ENCODE peak calls at places on chromosome 16, in four cellular contexts. O, M, Z and G are unnamed samples.

GRCh38 chr16:7209598-7209997 is 123.0 kb upstream of the RBFOX1 start:
- DNase-seq in M (no peak), O (no peak), Z (no peak), G (no peak)

GRCh38 chr16:88194397-88195020 is 188.2 kb upstream of the ZNF469 start:
- DNase-seq in M (no peak), Z (no peak), O (no peak), G (peak; percentile 46)

GRCh38 chr16:73173396-73173795 is 125.5 kb upstream of the ZFHX3 start:
- DNase-seq in O (peak; percentile 26), Z (no peak), M (no peak), G (no peak)

GRCh38 chr16:85204242-85205010 is 92.2 kb upstream of the CIBAR2 start:
- DNase-seq in O (no peak), M (no peak), Z (no peak), G (no peak)

GRCh38 chr16:70746708-70747424 is 54.1 kb downstream of the VAC14 start:
- DNase-seq in O (peak; percentile 50), M (no peak), Z (peak; percentile 10), G (peak; percentile 83)

GRCh38 chr16:17365591-17366298 is 105.0 kb downstream of the XYLT1 start:
- DNase-seq in O (no peak), Z (no peak), M (no peak), G (no peak)

GRCh38 chr16:56327929-56328258 is 97.5 kb downstream of the AMFR start:
- DNase-seq in Z (no peak), M (no peak), O (no peak), G (no peak)

GRCh38 chr16:1174477-1175357 is 21.8 kb downstream of the CACNA1H start:
- DNase-seq in O (no peak), M (no peak), Z (no peak), G (no peak)

GRCh38 chr16:57186630-57187507 is 740 bp downstream of the RSPRY1 start:
- DNase-seq in Z (peak; percentile 28), O (no peak), M (peak; percentile 50), G (peak; percentile 81)

GRCh38 chr16:70679653-70680494 is 6.0 kb downstream of the MTSS2 start:
- DNase-seq in O (peak; percentile 45), Z (no peak), M (peak; percentile 80), G (no peak)

GRCh38 chr16:23482778-23483177 is 27.5 kb downstream of the GGA2 start:
- DNase-seq in Z (no peak), M (no peak), O (no peak), G (no peak)

GRCh38 chr16:22126037-22126558 is 33.8 kb downstream of the VWA3A start:
- DNase-seq in M (no peak), Z (no peak), O (no peak), G (no peak)

GRCh38 chr16:67882374-67883145 is 2.1 kb upstream of the NRN1L start:
- DNase-seq in Z (no peak), M (no peak), O (peak; percentile 72), G (no peak)

GRCh38 chr16:19285431-19285830 is at the start of gene CLEC19A:
- DNase-seq in Z (no peak), O (no peak), M (no peak), G (no peak)

GRCh38 chr16:67538666-67539101 is 10.1 kb downstream of the RIPOR1 start:
- DNase-seq in Z (no peak), O (no peak), M (peak; percentile 20), G (peak; percentile 43)

GRCh38 chr16:66248096-66248495 is 118.4 kb upstream of the CDH5 start:
- DNase-seq in Z (no peak), O (peak; percentile 81), M (no peak), G (no peak)

GRCh38 chr16:69709456-69710084 is 16.8 kb downstream of the NQO1 start:
- DNase-seq in M (peak; percentile 77), Z (peak; percentile 78), O (no peak), G (peak; percentile 80)

GRCh38 chr16:89406277-89406888 is 84.0 kb downstream of the ANKRD11 start:
- DNase-seq in O (no peak), M (no peak), Z (no peak), G (no peak)

GRCh38 chr16:89409161-89409711 is 81.1 kb downstream of the ANKRD11 start:
- DNase-seq in O (no peak), Z (no peak), M (no peak), G (peak; percentile 30)

GRCh38 chr16:89408315-89408714 is 82.0 kb downstream of the ANKRD11 start:
- DNase-seq in O (peak; percentile 57), Z (no peak), M (no peak), G (no peak)

GRCh38 chr16:89407925-89408300 is 82.4 kb downstream of the ANKRD11 start:
- DNase-seq in Z (no peak), O (peak; percentile 33), M (no peak), G (no peak)

GRCh38 chr16:89407282-89407924 is 83.0 kb downstream of the ANKRD11 start:
- DNase-seq in Z (no peak), M (no peak), O (no peak), G (no peak)
- H3K4me1 ChIP-seq in Z (peaks cover 43% of the 10 kb centered on the region), M (peaks cover 75% of the 10 kb centered on the region), O (peaks cover 96% of the 10 kb centered on the region), G (peaks cover 29% of the 10 kb centered on the region)

GRCh38 chr16:79599837-79600635 is 501 bp downstream of the MAF start:
- DNase-seq in O (peak; percentile 73), M (peak; percentile 91), Z (peak; percentile 31), G (peak; percentile 43)

GRCh38 chr16:79601978-79602609 is 1.6 kb upstream of the MAF start:
- DNase-seq in O (peak; percentile 76), M (peak; percentile 86), Z (peak; percentile 60), G (peak; percentile 93)

GRCh38 chr16:79601092-79601977 is 798 bp upstream of the MAF start:
- DNase-seq in Z (no peak), O (peak; percentile 67), M (peak; percentile 62), G (peak; percentile 88)

GRCh38 chr16:79600636-79601091 is at the start of gene MAF:
- DNase-seq in M (peak; percentile 95), O (peak; percentile 89), Z (peak; percentile 16), G (peak; percentile 99)

GRCh38 chr16:79602615-79603014 is 2.1 kb upstream of the MAF start:
- DNase-seq in M (no peak), Z (no peak), O (no peak), G (peak; percentile 91)
- H3K4me3 ChIP-seq in M (peak overlapping the region; percentile 85), Z (no peak overlapping the region), O (peak overlapping the region; percentile 79), G (no peak overlapping the region)

DNA sequence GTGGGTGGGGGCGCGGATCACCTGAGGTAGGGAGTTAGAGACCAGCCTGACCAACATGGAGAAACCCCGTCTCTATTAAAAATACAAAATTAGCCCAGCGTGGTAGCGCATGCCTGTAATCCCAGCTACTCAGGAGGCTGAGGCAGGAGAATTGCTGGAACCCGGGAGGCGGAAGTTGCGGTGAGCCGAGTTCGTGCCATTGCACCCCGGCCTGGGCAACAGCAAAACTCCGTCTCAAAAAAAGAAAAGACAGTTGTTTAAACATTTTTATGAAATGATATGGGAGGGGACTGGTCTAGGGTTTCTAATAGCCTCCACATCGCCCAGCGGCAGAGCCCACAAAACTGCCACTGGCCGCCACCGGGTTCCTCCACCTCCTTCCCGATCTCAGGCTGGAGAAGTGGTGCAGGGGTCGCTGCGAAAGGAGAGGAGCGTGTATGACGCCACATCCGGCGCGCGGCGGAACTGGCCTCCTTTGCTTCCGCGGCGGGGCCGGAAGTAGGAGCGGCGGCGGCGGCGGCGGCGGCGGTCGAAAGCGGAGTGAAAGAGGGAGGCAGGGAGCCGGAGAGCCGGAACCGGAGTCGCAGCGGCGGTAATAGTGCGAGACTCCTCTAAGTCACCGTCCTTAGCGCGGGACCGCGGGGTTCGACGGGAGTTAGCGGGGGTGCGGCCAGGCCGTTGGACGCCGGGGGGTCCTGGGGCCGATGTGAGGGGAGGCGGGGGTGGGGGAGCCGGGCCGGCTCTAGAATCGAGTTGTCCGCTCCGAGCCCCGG is at the start of gene PPP4C:
- DNase-seq in O (peak; percentile 94), M (peak; percentile 96), Z (peak; percentile 90), G (peak; percentile 90)
- H3K36me3 ChIP-seq in O (peaks cover 69% of the 10 kb centered on the region), M (no peaks in the 10 kb centered on the region), Z (peaks cover 78% of the 10 kb centered on the region), G (peaks cover 13% of the 10 kb centered on the region)

DNA sequence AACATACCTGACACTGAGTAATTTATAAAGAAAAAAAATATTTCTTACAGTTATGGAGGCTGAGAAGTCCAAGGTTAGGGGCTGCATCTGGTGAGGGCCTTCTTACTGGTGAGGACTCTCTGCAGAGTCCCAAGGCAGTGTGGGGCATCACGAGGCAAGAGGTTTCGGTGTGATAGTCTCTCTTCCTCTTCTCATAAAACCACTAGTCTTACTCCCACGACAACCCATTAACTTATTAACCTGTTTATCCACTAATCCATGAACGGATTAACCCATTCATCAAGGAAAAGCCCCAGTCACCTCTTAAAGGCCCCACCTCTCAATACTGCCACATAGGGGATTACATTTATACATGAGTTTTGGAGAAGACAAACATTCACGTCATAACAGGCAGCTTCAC is 20.1 kb downstream of the CIITA start:
- DNase-seq in Z (no peak), M (no peak), O (no peak), G (no peak)
- H3K4me1 ChIP-seq in Z (peaks cover 53% of the 10 kb centered on the region), M (no peaks in the 10 kb centered on the region), O (peaks cover 2% of the 10 kb centered on the region), G (peaks cover 2% of the 10 kb centered on the region)

GRCh38 chr16:46789499-46790414 is 41.2 kb downstream of the C16orf87 start:
- DNase-seq in Z (peak; percentile 89), O (peak; percentile 77), M (peak; percentile 80), G (peak; percentile 74)
- H3K4me3 ChIP-seq in Z (peak overlapping the region; percentile 72), O (peak overlapping the region; percentile 83), M (peak overlapping the region; percentile 62), G (peak overlapping the region; percentile 54)